ENCODE peak calls at places on chromosome 11, in six cellular contexts. M is H54, A is fibroblast of the aortic adventitia, L is NCI-H510A, W is osteocyte, Z is sciatic nerve. E is an unnamed sample.

GRCh38 chr11:114308689-114309089 is 12.5 kb downstream of the NNMT start:
- DNase-seq in M (no peak), A (peak), L (no peak), W (no peak), Z (no peak), E (no peak)

GRCh38 chr11:133506551-133507094 is 25.7 kb downstream of the OPCML start:
- DNase-seq in M (no peak), A (no peak), L (no peak), W (peak), Z (no peak), E (no peak)

GRCh38 chr11:993141-993540 is 43.4 kb downstream of the MUC6 start:
- DNase-seq in M (no peak), A (no peak), L (no peak), W (no peak), Z (no peak), E (peak)

GRCh38 chr11:106523921-106524320 is 446.5 kb downstream of the AASDHPPT start:
- DNase-seq in M (no peak), A (no peak), L (no peak), W (no peak), Z (no peak), E (no peak)

GRCh38 chr11:34342008-34342533 is 15.7 kb downstream of the ABTB2 start:
- DNase-seq in M (no peak), A (peak), L (no peak), W (no peak), Z (no peak), E (no peak)

GRCh38 chr11:112728288-112728687 is 232.9 kb upstream of the NCAM1 start:
- DNase-seq in M (no peak), A (no peak), L (no peak), W (peak), Z (no peak), E (no peak)

GRCh38 chr11:80668039-80668438 is 1227.2 kb upstream of the TENM4 start:
- DNase-seq in M (no peak), A (no peak), L (no peak), W (no peak), Z (no peak), E (no peak)

GRCh38 chr11:5719703-5720495 is 16.3 kb upstream of the OR56B1 start:
- DNase-seq in M (no peak), A (no peak), L (no peak), W (no peak), Z (no peak), E (no peak)

GRCh38 chr11:33735166-33735425 is 1.1 kb downstream of the CD59 start:
- DNase-seq in M (no peak), A (no peak), L (no peak), W (no peak), Z (no peak), E (peak)

GRCh38 chr11:15497366-15497765 is 382.6 kb downstream of the INSC start:
- DNase-seq in M (no peak), A (no peak), L (no peak), W (no peak), Z (no peak), E (no peak)

GRCh38 chr11:86861810-86862209 is 61.5 kb downstream of the PRSS23 start:
- DNase-seq in M (no peak), A (no peak), L (no peak), W (no peak), Z (no peak), E (no peak)

GRCh38 chr11:46649180-46649738 is 31.9 kb downstream of the ATG13 start:
- DNase-seq in M (peak), A (peak), L (no peak), W (no peak), Z (peak), E (no peak)

GRCh38 chr11:65003282-65003681 is 6.5 kb upstream of the BATF2 start:
- DNase-seq in M (no peak), A (peak), L (no peak), W (no peak), Z (no peak), E (no peak)

GRCh38 chr11:27722117-27722844 is 22.0 kb upstream of the BDNF start:
- DNase-seq in M (no peak), A (peak), L (no peak), W (no peak), Z (no peak), E (peak)

GRCh38 chr11:65571940-65572339 is 398 bp upstream of the FAM89B start:
- DNase-seq in M (no peak), A (peak), L (no peak), W (no peak), Z (no peak), E (no peak)

GRCh38 chr11:39113606-39114005 is 2345.8 kb downstream of the LRRC4C start:
- DNase-seq in M (no peak), A (no peak), L (no peak), W (no peak), Z (no peak), E (no peak)